ENCODE peak calls at places on chromosome 16, in five cellular contexts. One of them, this sample, is unnamed.

GRCh38 chr16:46972429-46972970 is 974 bp downstream of the DNAJA2 start:
- DNase-seq in LHCN-M2: peak; percentile 21
- DNase-seq in NCI-H1436: peak; percentile 17
- DNase-seq in uterus: no peak
- DNase-seq in A549: peak; percentile 56
- DNase-seq in this sample: peak; percentile 60

GRCh38 chr16:65116818-65117430 is 4.9 kb downstream of the CDH11 start:
- DNase-seq in LHCN-M2: no peak
- DNase-seq in NCI-H1436: no peak
- DNase-seq in uterus: no peak
- DNase-seq in A549: no peak
- DNase-seq in this sample: no peak

GRCh38 chr16:81673432-81673831 is 105.7 kb upstream of the PLCG2 start:
- DNase-seq in LHCN-M2: no peak
- DNase-seq in NCI-H1436: peak; percentile 19
- DNase-seq in uterus: no peak
- DNase-seq in A549: no peak
- DNase-seq in this sample: no peak

GRCh38 chr16:70466812-70467090 is 12.4 kb downstream of the FCSK start:
- DNase-seq in LHCN-M2: no peak
- DNase-seq in NCI-H1436: no peak
- DNase-seq in uterus: no peak
- DNase-seq in A549: no peak
- DNase-seq in this sample: no peak

GRCh38 chr16:52558448-52558847 is 11.5 kb upstream of the TOX3 start:
- DNase-seq in LHCN-M2: no peak
- DNase-seq in NCI-H1436: no peak
- DNase-seq in uterus: no peak
- DNase-seq in A549: no peak
- DNase-seq in this sample: no peak

GRCh38 chr16:48628359-48628985 is 18.5 kb upstream of the N4BP1 start:
- DNase-seq in LHCN-M2: no peak
- DNase-seq in NCI-H1436: no peak
- DNase-seq in uterus: no peak
- DNase-seq in A549: no peak
- DNase-seq in this sample: no peak

GRCh38 chr16:85269165-85269564 is 156.9 kb upstream of the CIBAR2 start:
- DNase-seq in LHCN-M2: no peak
- DNase-seq in NCI-H1436: no peak
- DNase-seq in uterus: no peak
- DNase-seq in A549: no peak
- DNase-seq in this sample: no peak

GRCh38 chr16:74800216-74800871 is 25.7 kb upstream of the FA2H start:
- DNase-seq in LHCN-M2: no peak
- DNase-seq in NCI-H1436: no peak
- DNase-seq in uterus: no peak
- DNase-seq in A549: no peak
- DNase-seq in this sample: no peak

GRCh38 chr16:1333149-1333812 is at the start of gene BAIAP3:
- DNase-seq in LHCN-M2: no peak
- DNase-seq in NCI-H1436: no peak
- DNase-seq in uterus: no peak
- DNase-seq in A549: peak; percentile 46
- DNase-seq in this sample: no peak

GRCh38 chr16:68146583-68146982 is 61.4 kb downstream of the NFATC3 start:
- DNase-seq in LHCN-M2: peak; percentile 45
- DNase-seq in NCI-H1436: no peak
- DNase-seq in uterus: no peak
- DNase-seq in A549: no peak
- DNase-seq in this sample: no peak

GRCh38 chr16:87464691-87465300 is 28.0 kb downstream of the ZCCHC14 start:
- DNase-seq in LHCN-M2: peak; percentile 94
- DNase-seq in NCI-H1436: no peak
- DNase-seq in uterus: peak; percentile 64
- DNase-seq in A549: no peak
- DNase-seq in this sample: no peak

GRCh38 chr16:59412275-59412841 is 678.2 kb upstream of the GOT2 start:
- DNase-seq in LHCN-M2: peak; percentile 37
- DNase-seq in NCI-H1436: no peak
- DNase-seq in uterus: no peak
- DNase-seq in A549: peak; percentile 15
- DNase-seq in this sample: peak; percentile 8

GRCh38 chr16:87149051-87149450 is 168.1 kb downstream of the C16orf95 start:
- DNase-seq in LHCN-M2: peak; percentile 24
- DNase-seq in NCI-H1436: no peak
- DNase-seq in uterus: no peak
- DNase-seq in A549: no peak
- DNase-seq in this sample: no peak

GRCh38 chr16:46896314-46896968 is 12.3 kb downstream of the GPT2 start:
- DNase-seq in LHCN-M2: peak; percentile 60
- DNase-seq in NCI-H1436: no peak
- DNase-seq in uterus: no peak
- DNase-seq in A549: no peak
- DNase-seq in this sample: no peak

GRCh38 chr16:69417537-69418199 is 6.8 kb upstream of the CYB5B start:
- DNase-seq in LHCN-M2: peak; percentile 65
- DNase-seq in NCI-H1436: no peak
- DNase-seq in uterus: no peak
- DNase-seq in A549: peak; percentile 78
- DNase-seq in this sample: no peak

GRCh38 chr16:18983565-18984424 is at the start of gene TMC7:
- DNase-seq in LHCN-M2: peak; percentile 88
- DNase-seq in NCI-H1436: peak; percentile 83
- DNase-seq in uterus: peak; percentile 53
- DNase-seq in A549: peak; percentile 86
- DNase-seq in this sample: peak; percentile 95

GRCh38 chr16:11390573-11391495 is 45.6 kb downstream of the RMI2 start:
- DNase-seq in LHCN-M2: no peak
- DNase-seq in NCI-H1436: no peak
- DNase-seq in uterus: no peak
- DNase-seq in A549: no peak
- DNase-seq in this sample: no peak

GRCh38 chr16:12098429-12099310 is 122.1 kb downstream of the SNX29 start:
- DNase-seq in LHCN-M2: no peak
- DNase-seq in NCI-H1436: no peak
- DNase-seq in uterus: no peak
- DNase-seq in A549: no peak
- DNase-seq in this sample: no peak

GRCh38 chr16:79037429-79038373 is 562.8 kb downstream of the MAF start:
- DNase-seq in LHCN-M2: no peak
- DNase-seq in NCI-H1436: no peak
- DNase-seq in uterus: no peak
- DNase-seq in A549: no peak
- DNase-seq in this sample: no peak